ENCODE peak calls at places on chromosomes 4 and X, in seven cellular contexts. One of them, this sample, is unnamed.

GRCh38 chr4:109589119-109589518 is 29.1 kb downstream of the MCUB start:
- DNase-seq in cardiac muscle cell: no peak
- DNase-seq in astrocyte: no peak
- DNase-seq in fibroblast of lung: no peak
- DNase-seq in A549: no peak
- DNase-seq in hepatocyte: peak
- DNase-seq in neural progenitor cell: no peak
- DNase-seq in this sample: no peak

GRCh38 chr4:121784975-121785374 is 16.1 kb upstream of the EXOSC9 start:
- DNase-seq in cardiac muscle cell: no peak
- DNase-seq in astrocyte: peak
- DNase-seq in fibroblast of lung: peak
- DNase-seq in A549: peak
- DNase-seq in hepatocyte: no peak
- DNase-seq in neural progenitor cell: no peak
- DNase-seq in this sample: no peak

GRCh38 chr4:98689507-98690174 is 31.2 kb upstream of the TSPAN5 start:
- DNase-seq in cardiac muscle cell: no peak
- DNase-seq in astrocyte: no peak
- DNase-seq in fibroblast of lung: no peak
- DNase-seq in A549: no peak
- DNase-seq in hepatocyte: no peak
- DNase-seq in neural progenitor cell: no peak
- DNase-seq in this sample: no peak

GRCh38 chr4:107561481-107561880 is 158.6 kb downstream of the PAPSS1 start:
- DNase-seq in cardiac muscle cell: no peak
- DNase-seq in astrocyte: peak
- DNase-seq in fibroblast of lung: peak
- DNase-seq in A549: no peak
- DNase-seq in hepatocyte: no peak
- DNase-seq in neural progenitor cell: no peak
- DNase-seq in this sample: no peak

GRCh38 chr4:4333265-4333706 is 43.2 kb downstream of the ZBTB49 start:
- DNase-seq in cardiac muscle cell: no peak
- DNase-seq in astrocyte: peak
- DNase-seq in fibroblast of lung: peak
- DNase-seq in A549: no peak
- DNase-seq in hepatocyte: peak
- DNase-seq in neural progenitor cell: no peak
- DNase-seq in this sample: no peak

GRCh38 chrX:400258-400657 is 13.6 kb upstream of the PPP2R3B start:
- DNase-seq in cardiac muscle cell: peak
- DNase-seq in astrocyte: no peak
- DNase-seq in fibroblast of lung: no peak
- DNase-seq in A549: no peak
- DNase-seq in hepatocyte: no peak
- DNase-seq in neural progenitor cell: no peak
- DNase-seq in this sample: no peak

GRCh38 chrX:44765556-44765955 is 78.3 kb upstream of the DUSP21 start:
- DNase-seq in cardiac muscle cell: no peak
- DNase-seq in astrocyte: no peak
- DNase-seq in fibroblast of lung: no peak
- DNase-seq in A549: no peak
- DNase-seq in hepatocyte: no peak
- DNase-seq in neural progenitor cell: no peak
- DNase-seq in this sample: no peak

GRCh38 chr4:98864560-98864959 is 64.4 kb downstream of the EIF4E start:
- DNase-seq in cardiac muscle cell: no peak
- DNase-seq in astrocyte: no peak
- DNase-seq in fibroblast of lung: no peak
- DNase-seq in A549: no peak
- DNase-seq in hepatocyte: no peak
- DNase-seq in neural progenitor cell: no peak
- DNase-seq in this sample: no peak

GRCh38 chr4:1213336-1213995 is 35.5 kb downstream of the CTBP1 start:
- DNase-seq in cardiac muscle cell: no peak
- DNase-seq in astrocyte: no peak
- DNase-seq in fibroblast of lung: no peak
- DNase-seq in A549: no peak
- DNase-seq in hepatocyte: no peak
- DNase-seq in neural progenitor cell: no peak
- DNase-seq in this sample: peak
- H3K27ac ChIP-seq in cardiac muscle cell: no peak
- H3K27ac ChIP-seq in astrocyte: no peak
- H3K27ac ChIP-seq in fibroblast of lung: no peak
- H3K27ac ChIP-seq in A549: no peak
- H3K27ac ChIP-seq in hepatocyte: no peak
- H3K27ac ChIP-seq in neural progenitor cell: no peak
- H3K27ac ChIP-seq in this sample: no peak

GRCh38 chr4:126718161-126718560 is 914.6 kb upstream of the INTU start:
- DNase-seq in cardiac muscle cell: no peak
- DNase-seq in astrocyte: peak
- DNase-seq in fibroblast of lung: peak
- DNase-seq in A549: no peak
- DNase-seq in hepatocyte: peak
- DNase-seq in neural progenitor cell: no peak
- DNase-seq in this sample: no peak
- TF ChIP-seq CTCF in cardiac muscle cell: no peak
- TF ChIP-seq CTCF in astrocyte: no peak
- TF ChIP-seq CTCF in fibroblast of lung: no peak
- TF ChIP-seq CTCF in A549: no peak
- TF ChIP-seq CTCF in hepatocyte: no peak
- TF ChIP-seq CTCF in neural progenitor cell: no peak
- TF ChIP-seq CTCF in this sample: no peak

GRCh38 chrX:14934423-14934822 is 61.2 kb downstream of the MOSPD2 start:
- DNase-seq in cardiac muscle cell: peak
- DNase-seq in astrocyte: no peak
- DNase-seq in fibroblast of lung: no peak
- DNase-seq in A549: no peak
- DNase-seq in hepatocyte: no peak
- DNase-seq in neural progenitor cell: no peak
- DNase-seq in this sample: no peak
- H3K27ac ChIP-seq in cardiac muscle cell: peak
- H3K27ac ChIP-seq in astrocyte: no peak
- H3K27ac ChIP-seq in fibroblast of lung: no peak
- H3K27ac ChIP-seq in A549: no peak
- H3K27ac ChIP-seq in hepatocyte: no peak
- H3K27ac ChIP-seq in neural progenitor cell: no peak
- H3K27ac ChIP-seq in this sample: no peak

GRCh38 chrX:152343306-152343705 is 107.8 kb downstream of the GABRA3 start:
- DNase-seq in cardiac muscle cell: peak
- DNase-seq in astrocyte: no peak
- DNase-seq in fibroblast of lung: no peak
- DNase-seq in A549: no peak
- DNase-seq in hepatocyte: no peak
- DNase-seq in neural progenitor cell: no peak
- DNase-seq in this sample: no peak
- TF ChIP-seq CTCF in cardiac muscle cell: no peak
- TF ChIP-seq CTCF in astrocyte: no peak
- TF ChIP-seq CTCF in fibroblast of lung: no peak
- TF ChIP-seq CTCF in A549: peak
- TF ChIP-seq CTCF in hepatocyte: no peak
- TF ChIP-seq CTCF in neural progenitor cell: peak
- TF ChIP-seq CTCF in this sample: no peak

DNA sequence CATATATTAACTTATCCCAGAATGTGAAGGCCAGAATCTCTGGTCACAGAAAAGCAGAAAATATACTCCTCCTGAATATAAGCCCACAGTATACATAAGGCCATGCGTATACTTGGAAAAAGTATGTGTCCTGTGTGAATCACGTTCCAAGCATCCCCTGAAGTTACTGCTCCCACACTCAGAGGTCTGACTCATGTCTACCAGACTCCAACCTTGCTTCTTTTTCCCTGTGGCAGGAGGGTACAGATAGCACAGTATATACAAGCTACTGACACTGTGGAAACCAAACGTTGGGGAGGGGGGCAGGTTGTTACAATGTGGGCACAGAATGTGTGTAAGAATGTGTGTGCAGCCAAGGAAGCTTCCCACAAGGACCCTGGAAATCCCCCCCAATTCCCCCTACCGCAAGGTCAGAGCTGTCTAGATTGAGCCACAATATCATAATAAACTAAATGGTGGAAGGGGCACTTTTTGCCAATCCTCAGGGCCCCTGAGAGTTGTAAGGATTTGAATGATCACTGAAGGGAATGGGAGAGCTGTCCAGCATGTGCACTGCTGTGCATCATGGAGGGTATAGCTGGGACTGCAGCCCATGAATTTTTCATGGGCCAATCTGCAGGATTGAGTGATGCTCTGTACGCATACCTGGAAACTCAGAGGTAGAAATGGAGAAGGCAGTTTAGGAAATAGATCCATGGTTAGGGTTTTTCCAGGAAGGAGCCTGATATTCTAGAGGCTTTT is 7.4 kb upstream of the RELL1 start:
- DNase-seq in cardiac muscle cell: no peak
- DNase-seq in astrocyte: peak
- DNase-seq in fibroblast of lung: peak
- DNase-seq in A549: peak
- DNase-seq in hepatocyte: no peak
- DNase-seq in neural progenitor cell: no peak
- DNase-seq in this sample: no peak
- H3K27ac ChIP-seq in cardiac muscle cell: no peak
- H3K27ac ChIP-seq in astrocyte: peak
- H3K27ac ChIP-seq in fibroblast of lung: no peak
- H3K27ac ChIP-seq in A549: no peak
- H3K27ac ChIP-seq in hepatocyte: no peak
- H3K27ac ChIP-seq in neural progenitor cell: no peak
- H3K27ac ChIP-seq in this sample: no peak

This sample was measured in psoas muscle.